ENCODE peak calls at places on chromosomes 12 and 14, in nine cellular contexts. One of them, this sample, is unnamed.

GRCh38 chr14:85415015-85415712 is 114.8 kb upstream of the FLRT2 start:
- DNase-seq in OCI-LY7: no peak
- DNase-seq in uterus: peak
- DNase-seq in WERI-Rb-1: no peak
- DNase-seq in PC-3: peak
- DNase-seq in sigmoid colon: peak
- DNase-seq in colonic mucosa: peak
- DNase-seq in Peyer's patch: no peak
- DNase-seq in lower lobe of right lung: no peak
- DNase-seq in this sample: peak

GRCh38 chr12:89950421-89950820 is 241.8 kb upstream of the ATP2B1 start:
- DNase-seq in OCI-LY7: no peak
- DNase-seq in uterus: no peak
- DNase-seq in WERI-Rb-1: no peak
- DNase-seq in PC-3: no peak
- DNase-seq in sigmoid colon: no peak
- DNase-seq in colonic mucosa: no peak
- DNase-seq in Peyer's patch: no peak
- DNase-seq in lower lobe of right lung: no peak
- DNase-seq in this sample: no peak

GRCh38 chr14:91873476-91874265 is 6.3 kb upstream of the TC2N start:
- DNase-seq in OCI-LY7: peak
- DNase-seq in uterus: no peak
- DNase-seq in WERI-Rb-1: no peak
- DNase-seq in PC-3: peak
- DNase-seq in sigmoid colon: no peak
- DNase-seq in colonic mucosa: peak
- DNase-seq in Peyer's patch: no peak
- DNase-seq in lower lobe of right lung: no peak
- DNase-seq in this sample: peak

GRCh38 chr14:61128382-61129167 is 147.5 kb downstream of the SLC38A6 start:
- DNase-seq in OCI-LY7: peak
- DNase-seq in uterus: no peak
- DNase-seq in WERI-Rb-1: no peak
- DNase-seq in PC-3: no peak
- DNase-seq in sigmoid colon: no peak
- DNase-seq in colonic mucosa: no peak
- DNase-seq in Peyer's patch: no peak
- DNase-seq in lower lobe of right lung: no peak
- DNase-seq in this sample: no peak

GRCh38 chr14:99026471-99026870 is 245.5 kb downstream of the BCL11B start:
- DNase-seq in OCI-LY7: peak
- DNase-seq in uterus: no peak
- DNase-seq in WERI-Rb-1: no peak
- DNase-seq in PC-3: peak
- DNase-seq in sigmoid colon: no peak
- DNase-seq in colonic mucosa: no peak
- DNase-seq in Peyer's patch: no peak
- DNase-seq in lower lobe of right lung: no peak
- DNase-seq in this sample: no peak

GRCh38 chr12:15644700-15645099 is 144.5 kb downstream of the EPS8 start:
- DNase-seq in OCI-LY7: no peak
- DNase-seq in uterus: no peak
- DNase-seq in WERI-Rb-1: no peak
- DNase-seq in PC-3: peak
- DNase-seq in sigmoid colon: no peak
- DNase-seq in colonic mucosa: no peak
- DNase-seq in Peyer's patch: no peak
- DNase-seq in lower lobe of right lung: no peak
- DNase-seq in this sample: no peak

GRCh38 chr14:26395726-26396125 is 202.1 kb downstream of the NOVA1 start:
- DNase-seq in OCI-LY7: no peak
- DNase-seq in uterus: no peak
- DNase-seq in WERI-Rb-1: no peak
- DNase-seq in PC-3: no peak
- DNase-seq in sigmoid colon: no peak
- DNase-seq in colonic mucosa: no peak
- DNase-seq in Peyer's patch: no peak
- DNase-seq in lower lobe of right lung: no peak
- DNase-seq in this sample: no peak

GRCh38 chr12:19263666-19264065 is 134.1 kb downstream of the PLEKHA5 start:
- DNase-seq in OCI-LY7: no peak
- DNase-seq in uterus: no peak
- DNase-seq in WERI-Rb-1: no peak
- DNase-seq in PC-3: no peak
- DNase-seq in sigmoid colon: no peak
- DNase-seq in colonic mucosa: no peak
- DNase-seq in Peyer's patch: no peak
- DNase-seq in lower lobe of right lung: no peak
- DNase-seq in this sample: no peak

GRCh38 chr12:57737467-57738141 is 938 bp downstream of the AGAP2 start:
- DNase-seq in OCI-LY7: no peak
- DNase-seq in uterus: no peak
- DNase-seq in WERI-Rb-1: peak
- DNase-seq in PC-3: no peak
- DNase-seq in sigmoid colon: no peak
- DNase-seq in colonic mucosa: no peak
- DNase-seq in Peyer's patch: peak
- DNase-seq in lower lobe of right lung: no peak
- DNase-seq in this sample: no peak

GRCh38 chr12:106790020-106790419 is 15.5 kb downstream of the RIC8B start:
- DNase-seq in OCI-LY7: peak
- DNase-seq in uterus: no peak
- DNase-seq in WERI-Rb-1: no peak
- DNase-seq in PC-3: peak
- DNase-seq in sigmoid colon: no peak
- DNase-seq in colonic mucosa: no peak
- DNase-seq in Peyer's patch: no peak
- DNase-seq in lower lobe of right lung: no peak
- DNase-seq in this sample: no peak

GRCh38 chr12:119020377-119021360 is 39.3 kb downstream of the SRRM4 start:
- DNase-seq in OCI-LY7: peak
- DNase-seq in uterus: no peak
- DNase-seq in WERI-Rb-1: peak
- DNase-seq in PC-3: peak
- DNase-seq in sigmoid colon: no peak
- DNase-seq in colonic mucosa: peak
- DNase-seq in Peyer's patch: no peak
- DNase-seq in lower lobe of right lung: peak
- DNase-seq in this sample: no peak

GRCh38 chr14:98906123-98906995 is 365.6 kb downstream of the BCL11B start:
- DNase-seq in OCI-LY7: no peak
- DNase-seq in uterus: no peak
- DNase-seq in WERI-Rb-1: no peak
- DNase-seq in PC-3: peak
- DNase-seq in sigmoid colon: no peak
- DNase-seq in colonic mucosa: peak
- DNase-seq in Peyer's patch: no peak
- DNase-seq in lower lobe of right lung: no peak
- DNase-seq in this sample: peak

GRCh38 chr12:12714276-12715001 is 2.7 kb upstream of the CDKN1B start:
- DNase-seq in OCI-LY7: peak
- DNase-seq in uterus: peak
- DNase-seq in WERI-Rb-1: peak
- DNase-seq in PC-3: peak
- DNase-seq in sigmoid colon: no peak
- DNase-seq in colonic mucosa: peak
- DNase-seq in Peyer's patch: peak
- DNase-seq in lower lobe of right lung: peak
- DNase-seq in this sample: no peak

GRCh38 chr12:124142395-124143005 is 152.4 kb upstream of the RFLNA start:
- DNase-seq in OCI-LY7: no peak
- DNase-seq in uterus: no peak
- DNase-seq in WERI-Rb-1: no peak
- DNase-seq in PC-3: no peak
- DNase-seq in sigmoid colon: no peak
- DNase-seq in colonic mucosa: no peak
- DNase-seq in Peyer's patch: no peak
- DNase-seq in lower lobe of right lung: no peak
- DNase-seq in this sample: no peak

GRCh38 chr12:92597997-92598396 is 104.8 kb upstream of the PLEKHG7 start:
- DNase-seq in OCI-LY7: no peak
- DNase-seq in uterus: no peak
- DNase-seq in WERI-Rb-1: no peak
- DNase-seq in PC-3: peak
- DNase-seq in sigmoid colon: no peak
- DNase-seq in colonic mucosa: no peak
- DNase-seq in Peyer's patch: no peak
- DNase-seq in lower lobe of right lung: no peak
- DNase-seq in this sample: peak

GRCh38 chr14:21015312-21015711 is 9.5 kb downstream of the NDRG2 start:
- DNase-seq in OCI-LY7: no peak
- DNase-seq in uterus: no peak
- DNase-seq in WERI-Rb-1: no peak
- DNase-seq in PC-3: no peak
- DNase-seq in sigmoid colon: no peak
- DNase-seq in colonic mucosa: no peak
- DNase-seq in Peyer's patch: no peak
- DNase-seq in lower lobe of right lung: no peak
- DNase-seq in this sample: no peak

GRCh38 chr12:105382771-105383632 is 52.5 kb downstream of the C12orf75 start:
- DNase-seq in OCI-LY7: peak
- DNase-seq in uterus: peak
- DNase-seq in WERI-Rb-1: no peak
- DNase-seq in PC-3: peak
- DNase-seq in sigmoid colon: no peak
- DNase-seq in colonic mucosa: peak
- DNase-seq in Peyer's patch: no peak
- DNase-seq in lower lobe of right lung: no peak
- DNase-seq in this sample: no peak

DNA sequence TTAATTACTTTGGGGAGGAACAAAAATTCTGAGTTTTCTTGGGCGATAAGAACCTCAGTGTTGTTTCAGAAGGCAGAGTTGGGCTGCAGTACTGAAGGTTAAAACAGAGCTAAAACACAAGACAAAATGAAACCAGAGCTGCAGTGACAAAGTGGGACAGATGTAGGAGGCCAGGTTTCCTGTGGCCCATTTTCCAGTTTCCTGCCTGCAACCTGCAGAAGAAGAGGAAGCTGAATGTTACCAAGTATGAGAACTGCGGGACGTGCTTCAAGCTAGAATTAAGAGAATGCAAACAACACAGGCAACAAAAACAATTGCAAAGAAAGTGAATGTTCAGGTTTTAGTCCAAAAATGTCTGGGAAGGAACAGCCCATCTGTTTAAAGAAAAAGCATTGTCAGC is 17.8 kb downstream of the ELK3 start:
- DNase-seq in OCI-LY7: no peak
- DNase-seq in uterus: peak
- DNase-seq in WERI-Rb-1: no peak
- DNase-seq in PC-3: no peak
- DNase-seq in sigmoid colon: no peak
- DNase-seq in colonic mucosa: no peak
- DNase-seq in Peyer's patch: no peak
- DNase-seq in lower lobe of right lung: no peak
- DNase-seq in this sample: no peak
- H3K27ac ChIP-seq in OCI-LY7: no peak
- H3K27ac ChIP-seq in uterus: peak
- H3K27ac ChIP-seq in WERI-Rb-1: no peak
- H3K27ac ChIP-seq in PC-3: no peak
- H3K27ac ChIP-seq in sigmoid colon: peak
- H3K27ac ChIP-seq in colonic mucosa: no peak
- H3K27ac ChIP-seq in Peyer's patch: no peak
- H3K27ac ChIP-seq in lower lobe of right lung: peak
- H3K27ac ChIP-seq in this sample: peak

DNA sequence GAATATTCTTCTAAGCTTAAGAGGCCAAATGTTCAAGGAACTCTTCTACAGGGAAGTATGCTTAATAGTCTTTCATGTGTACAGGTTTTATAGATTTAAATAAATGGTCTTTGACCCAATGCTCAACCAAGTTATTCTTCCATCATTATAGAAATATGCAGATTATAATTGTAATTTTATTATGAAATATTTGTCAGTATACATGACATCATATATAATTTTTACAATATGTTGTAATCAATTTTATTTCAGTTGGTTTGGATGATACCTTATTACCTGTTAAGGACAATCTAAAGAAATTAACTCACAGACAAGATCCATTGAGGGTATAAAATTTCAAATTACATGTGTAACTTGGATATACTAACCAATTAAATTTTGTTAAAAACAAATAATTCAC is 1278.3 kb downstream of the SLC16A7 start:
- DNase-seq in OCI-LY7: no peak
- DNase-seq in uterus: no peak
- DNase-seq in WERI-Rb-1: no peak
- DNase-seq in PC-3: no peak
- DNase-seq in sigmoid colon: no peak
- DNase-seq in colonic mucosa: no peak
- DNase-seq in Peyer's patch: no peak
- DNase-seq in lower lobe of right lung: no peak
- DNase-seq in this sample: no peak
- H3K27ac ChIP-seq in OCI-LY7: no peak
- H3K27ac ChIP-seq in uterus: no peak
- H3K27ac ChIP-seq in WERI-Rb-1: no peak
- H3K27ac ChIP-seq in PC-3: no peak
- H3K27ac ChIP-seq in sigmoid colon: no peak
- H3K27ac ChIP-seq in colonic mucosa: no peak
- H3K27ac ChIP-seq in Peyer's patch: no peak
- H3K27ac ChIP-seq in lower lobe of right lung: no peak
- H3K27ac ChIP-seq in this sample: no peak

GRCh38 chr14:32933623-32933942 is 5.1 kb upstream of the NPAS3 start:
- DNase-seq in OCI-LY7: no peak
- DNase-seq in uterus: no peak
- DNase-seq in WERI-Rb-1: no peak
- DNase-seq in PC-3: peak
- DNase-seq in sigmoid colon: no peak
- DNase-seq in colonic mucosa: no peak
- DNase-seq in Peyer's patch: no peak
- DNase-seq in lower lobe of right lung: no peak
- DNase-seq in this sample: no peak
- H3K27ac ChIP-seq in OCI-LY7: no peak
- H3K27ac ChIP-seq in uterus: no peak
- H3K27ac ChIP-seq in WERI-Rb-1: no peak
- H3K27ac ChIP-seq in PC-3: no peak
- H3K27ac ChIP-seq in sigmoid colon: peak
- H3K27ac ChIP-seq in colonic mucosa: no peak
- H3K27ac ChIP-seq in Peyer's patch: no peak
- H3K27ac ChIP-seq in lower lobe of right lung: no peak
- H3K27ac ChIP-seq in this sample: no peak

DNA sequence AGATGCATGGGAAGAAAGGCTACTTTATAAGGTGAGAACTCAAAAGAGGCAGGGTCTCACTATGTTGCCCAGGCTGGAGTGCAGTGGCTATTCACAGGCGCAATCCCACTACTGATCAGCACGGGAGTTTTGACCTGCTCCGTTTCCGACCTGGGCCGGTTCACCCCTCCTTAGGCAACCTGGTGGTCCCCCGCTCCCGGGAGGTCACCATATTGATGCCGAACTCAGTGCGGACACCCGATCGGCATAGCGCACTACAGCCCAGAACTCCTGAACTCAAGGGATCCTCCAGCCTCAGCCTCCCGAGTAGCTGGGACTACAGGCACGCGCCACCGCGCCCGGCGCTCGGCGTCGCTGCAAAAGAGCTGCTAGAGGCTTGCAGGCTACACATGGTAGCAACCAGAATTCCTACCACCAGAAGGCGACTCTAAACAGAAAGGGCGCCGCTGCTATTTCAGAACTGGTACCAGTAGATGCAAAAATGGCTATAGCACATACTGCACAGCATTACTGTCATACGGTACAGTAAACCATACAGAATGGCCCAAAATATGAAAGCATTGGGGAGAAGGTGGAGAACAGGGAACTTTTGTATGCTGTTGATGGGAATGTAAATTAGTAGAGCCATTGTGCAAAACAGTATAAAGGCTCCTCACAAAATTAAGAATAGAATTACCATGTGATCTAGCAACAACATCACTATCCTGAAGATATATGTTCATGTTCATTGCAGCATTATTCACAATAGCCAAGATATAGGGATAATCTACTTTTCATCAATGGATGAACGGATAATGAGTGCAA is 1.2 kb upstream of the NEMF start:
- DNase-seq in OCI-LY7: peak
- DNase-seq in uterus: peak
- DNase-seq in WERI-Rb-1: peak
- DNase-seq in PC-3: peak
- DNase-seq in sigmoid colon: peak
- DNase-seq in colonic mucosa: peak
- DNase-seq in Peyer's patch: peak
- DNase-seq in lower lobe of right lung: peak
- DNase-seq in this sample: no peak
- H3K27ac ChIP-seq in OCI-LY7: no peak
- H3K27ac ChIP-seq in uterus: peak
- H3K27ac ChIP-seq in WERI-Rb-1: no peak
- H3K27ac ChIP-seq in PC-3: no peak
- H3K27ac ChIP-seq in sigmoid colon: peak
- H3K27ac ChIP-seq in colonic mucosa: no peak
- H3K27ac ChIP-seq in Peyer's patch: no peak
- H3K27ac ChIP-seq in lower lobe of right lung: peak
- H3K27ac ChIP-seq in this sample: peak